ENCODE peak calls at places on chromosomes 12 and 14, in five cellular contexts. One of them, this sample, is unnamed.

GRCh38 chr12:88624911-88625310 is 44.6 kb upstream of the KITLG start:
- DNase-seq in MM.1S: no peak
- DNase-seq in astrocyte of the spinal cord: peak
- DNase-seq in A549: no peak
- DNase-seq in brain microvascular endothelial cell: peak
- DNase-seq in this sample: no peak

GRCh38 chr12:47800582-47800981 is 19.1 kb downstream of the HDAC7 start:
- DNase-seq in MM.1S: no peak
- DNase-seq in A549: no peak
- DNase-seq in astrocyte of the spinal cord: no peak
- DNase-seq in brain microvascular endothelial cell: no peak
- DNase-seq in this sample: no peak

GRCh38 chr14:88476825-88477224 is 78.0 kb downstream of the PTPN21 start:
- DNase-seq in astrocyte of the spinal cord: no peak
- DNase-seq in A549: no peak
- DNase-seq in brain microvascular endothelial cell: no peak
- DNase-seq in MM.1S: no peak
- DNase-seq in this sample: no peak

GRCh38 chr12:128612150-128612850 is 211.5 kb downstream of the SLC15A4 start:
- DNase-seq in brain microvascular endothelial cell: no peak
- DNase-seq in MM.1S: no peak
- DNase-seq in A549: no peak
- DNase-seq in astrocyte of the spinal cord: peak
- DNase-seq in this sample: no peak

GRCh38 chr12:115916910-115917668 is 360.4 kb downstream of the MED13L start:
- DNase-seq in brain microvascular endothelial cell: no peak
- DNase-seq in MM.1S: peak
- DNase-seq in astrocyte of the spinal cord: peak
- DNase-seq in A549: peak
- DNase-seq in this sample: peak

GRCh38 chr12:92242917-92243316 is 97.3 kb upstream of the BTG1 start:
- DNase-seq in astrocyte of the spinal cord: peak
- DNase-seq in A549: no peak
- DNase-seq in brain microvascular endothelial cell: no peak
- DNase-seq in MM.1S: no peak
- DNase-seq in this sample: no peak

GRCh38 chr14:29892327-29892726 is 35.3 kb downstream of the PRKD1 start:
- DNase-seq in A549: no peak
- DNase-seq in MM.1S: no peak
- DNase-seq in astrocyte of the spinal cord: peak
- DNase-seq in brain microvascular endothelial cell: no peak
- DNase-seq in this sample: no peak

GRCh38 chr12:14950982-14951746 is 10.2 kb downstream of the ARHGDIB start:
- DNase-seq in brain microvascular endothelial cell: no peak
- DNase-seq in A549: no peak
- DNase-seq in MM.1S: no peak
- DNase-seq in astrocyte of the spinal cord: no peak
- DNase-seq in this sample: no peak

GRCh38 chr12:97711392-97711791 is 248.8 kb downstream of the RMST start:
- DNase-seq in A549: no peak
- DNase-seq in brain microvascular endothelial cell: no peak
- DNase-seq in astrocyte of the spinal cord: no peak
- DNase-seq in MM.1S: no peak
- DNase-seq in this sample: no peak

GRCh38 chr12:97713972-97714588 is 251.5 kb downstream of the RMST start:
- DNase-seq in MM.1S: no peak
- DNase-seq in brain microvascular endothelial cell: no peak
- DNase-seq in A549: no peak
- DNase-seq in astrocyte of the spinal cord: no peak
- DNase-seq in this sample: no peak

GRCh38 chr12:97713217-97713616 is 250.6 kb downstream of the RMST start:
- DNase-seq in A549: no peak
- DNase-seq in MM.1S: no peak
- DNase-seq in astrocyte of the spinal cord: no peak
- DNase-seq in brain microvascular endothelial cell: no peak
- DNase-seq in this sample: no peak

GRCh38 chr12:97716356-97716755 is 253.8 kb downstream of the RMST start:
- DNase-seq in A549: peak
- DNase-seq in brain microvascular endothelial cell: no peak
- DNase-seq in MM.1S: peak
- DNase-seq in astrocyte of the spinal cord: peak
- DNase-seq in this sample: no peak
- TF ChIP-seq CTCF in A549: no peak
- TF ChIP-seq CTCF in brain microvascular endothelial cell: peak
- TF ChIP-seq CTCF in MM.1S: peak
- TF ChIP-seq CTCF in astrocyte of the spinal cord: peak
- TF ChIP-seq CTCF in this sample: no peak

DNA sequence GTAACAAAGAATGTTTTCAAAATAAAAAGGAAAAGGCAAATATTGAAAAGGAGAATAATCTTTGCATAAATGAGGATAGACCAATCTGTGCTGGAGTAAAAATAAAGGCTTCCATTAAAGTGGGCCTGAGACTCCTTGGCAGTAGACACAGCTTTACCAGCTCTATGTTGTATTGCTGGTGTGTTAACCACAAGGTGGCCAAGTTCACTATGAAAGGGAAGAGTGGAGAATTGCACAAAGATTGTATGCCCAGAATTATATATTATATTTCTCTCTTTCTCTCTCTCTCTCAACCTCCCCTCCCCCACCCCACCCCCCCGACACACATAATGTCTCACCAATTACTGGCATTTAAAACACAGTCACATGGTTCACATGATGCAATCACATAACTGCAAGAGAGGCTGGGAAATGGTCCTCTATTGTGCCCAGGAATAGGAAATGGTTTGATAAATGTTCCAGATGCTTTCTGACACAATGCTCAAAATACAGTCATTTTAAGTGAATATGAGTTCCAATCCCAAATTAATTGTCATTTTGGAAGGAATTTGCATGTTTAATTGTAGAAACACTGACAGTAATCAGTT is 222.6 kb upstream of the SYT1 start:
- DNase-seq in MM.1S: no peak
- DNase-seq in A549: no peak
- DNase-seq in astrocyte of the spinal cord: no peak
- DNase-seq in brain microvascular endothelial cell: no peak
- DNase-seq in this sample: no peak
- TF ChIP-seq CTCF in MM.1S: peak
- TF ChIP-seq CTCF in A549: no peak
- TF ChIP-seq CTCF in astrocyte of the spinal cord: peak
- TF ChIP-seq CTCF in brain microvascular endothelial cell: peak
- TF ChIP-seq CTCF in this sample: no peak

GRCh38 chr14:68659021-68659931 is 133.6 kb downstream of the ZFP36L1 start:
- DNase-seq in brain microvascular endothelial cell: no peak
- DNase-seq in A549: no peak
- DNase-seq in MM.1S: no peak
- DNase-seq in astrocyte of the spinal cord: peak
- DNase-seq in this sample: no peak

GRCh38 chr14:68662395-68662794 is 130.5 kb downstream of the ZFP36L1 start:
- DNase-seq in brain microvascular endothelial cell: no peak
- DNase-seq in A549: no peak
- DNase-seq in MM.1S: no peak
- DNase-seq in astrocyte of the spinal cord: no peak
- DNase-seq in this sample: no peak

GRCh38 chr14:68663385-68664076 is 129.3 kb downstream of the ZFP36L1 start:
- DNase-seq in astrocyte of the spinal cord: peak
- DNase-seq in A549: no peak
- DNase-seq in brain microvascular endothelial cell: peak
- DNase-seq in MM.1S: no peak
- DNase-seq in this sample: peak

GRCh38 chr14:68660495-68660894 is 132.4 kb downstream of the ZFP36L1 start:
- DNase-seq in brain microvascular endothelial cell: no peak
- DNase-seq in astrocyte of the spinal cord: no peak
- DNase-seq in A549: no peak
- DNase-seq in MM.1S: no peak
- DNase-seq in this sample: no peak

DNA sequence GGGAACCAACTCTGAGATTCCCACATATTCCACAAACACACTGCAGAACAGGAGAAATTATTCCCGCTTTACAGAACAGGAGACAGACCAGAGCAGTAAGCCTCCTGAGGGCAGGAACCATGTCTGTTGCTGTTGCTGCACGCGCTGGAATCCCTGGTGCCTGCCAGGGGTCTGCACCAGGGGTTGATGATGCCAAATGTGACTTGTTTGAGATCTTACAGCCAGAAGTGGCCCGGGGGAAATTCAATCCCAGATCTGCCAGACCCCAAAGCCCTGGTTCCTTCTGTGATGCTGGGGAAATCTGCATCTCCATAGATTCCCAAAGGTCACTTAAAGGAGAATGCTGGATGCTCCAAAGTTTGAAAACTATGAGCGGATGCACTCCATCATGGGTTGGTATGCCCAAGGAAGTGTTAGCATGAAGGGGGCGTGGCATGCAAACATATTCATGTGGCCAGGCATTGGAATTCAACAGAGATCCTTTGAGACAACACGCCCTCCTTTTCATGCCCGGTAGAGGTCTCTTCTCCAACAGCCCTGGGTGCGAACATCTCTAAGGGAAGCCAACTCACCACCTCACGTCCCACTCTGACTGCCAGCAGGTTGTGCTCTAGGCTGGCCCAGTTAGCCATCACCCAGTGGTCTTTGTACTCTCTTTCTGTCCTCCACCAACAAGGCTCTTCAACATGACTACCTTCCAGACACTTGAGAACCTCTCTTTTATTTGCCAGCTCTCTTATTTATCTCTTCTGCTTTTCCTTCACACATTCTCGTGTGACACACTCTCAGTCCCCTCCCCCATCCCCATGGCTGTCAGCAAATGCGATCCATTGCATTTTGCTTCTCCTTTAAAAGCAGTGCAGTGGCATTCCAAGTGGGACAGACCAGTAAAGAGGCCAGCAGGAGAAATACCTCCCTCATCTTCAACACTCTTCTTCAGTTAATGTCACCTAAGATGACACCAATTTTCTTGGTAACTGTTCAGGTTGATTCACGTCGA is 131.3 kb downstream of the ZFP36L1 start:
- DNase-seq in A549: no peak
- DNase-seq in astrocyte of the spinal cord: no peak
- DNase-seq in MM.1S: no peak
- DNase-seq in brain microvascular endothelial cell: no peak
- DNase-seq in this sample: no peak
- TF ChIP-seq CTCF in A549: no peak
- TF ChIP-seq CTCF in astrocyte of the spinal cord: no peak
- TF ChIP-seq CTCF in MM.1S: no peak
- TF ChIP-seq CTCF in brain microvascular endothelial cell: no peak
- TF ChIP-seq CTCF in this sample: no peak

DNA sequence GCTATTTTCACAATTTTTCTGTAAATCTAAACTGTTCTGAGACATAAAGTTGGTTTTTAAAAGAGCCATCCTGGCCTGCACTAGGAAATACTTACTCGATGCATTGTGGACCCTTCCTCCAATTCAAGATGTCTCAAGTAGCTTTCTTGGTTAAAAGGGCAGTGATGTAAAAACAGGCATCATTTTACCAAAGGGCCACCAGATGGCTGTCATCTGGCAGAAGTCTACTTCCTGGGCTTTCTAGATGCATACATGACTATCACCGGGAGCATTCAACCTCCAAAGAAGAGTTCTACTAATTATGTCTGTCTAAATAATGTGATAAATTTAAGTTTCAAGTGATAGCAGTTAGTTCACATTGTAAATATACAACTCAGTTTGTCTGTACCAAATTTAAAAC is 96.8 kb upstream of the FRMD6 start:
- DNase-seq in A549: no peak
- DNase-seq in brain microvascular endothelial cell: peak
- DNase-seq in astrocyte of the spinal cord: peak
- DNase-seq in MM.1S: peak
- DNase-seq in this sample: peak
- TF ChIP-seq CTCF in A549: peak
- TF ChIP-seq CTCF in brain microvascular endothelial cell: peak
- TF ChIP-seq CTCF in astrocyte of the spinal cord: no peak
- TF ChIP-seq CTCF in MM.1S: peak
- TF ChIP-seq CTCF in this sample: no peak

DNA sequence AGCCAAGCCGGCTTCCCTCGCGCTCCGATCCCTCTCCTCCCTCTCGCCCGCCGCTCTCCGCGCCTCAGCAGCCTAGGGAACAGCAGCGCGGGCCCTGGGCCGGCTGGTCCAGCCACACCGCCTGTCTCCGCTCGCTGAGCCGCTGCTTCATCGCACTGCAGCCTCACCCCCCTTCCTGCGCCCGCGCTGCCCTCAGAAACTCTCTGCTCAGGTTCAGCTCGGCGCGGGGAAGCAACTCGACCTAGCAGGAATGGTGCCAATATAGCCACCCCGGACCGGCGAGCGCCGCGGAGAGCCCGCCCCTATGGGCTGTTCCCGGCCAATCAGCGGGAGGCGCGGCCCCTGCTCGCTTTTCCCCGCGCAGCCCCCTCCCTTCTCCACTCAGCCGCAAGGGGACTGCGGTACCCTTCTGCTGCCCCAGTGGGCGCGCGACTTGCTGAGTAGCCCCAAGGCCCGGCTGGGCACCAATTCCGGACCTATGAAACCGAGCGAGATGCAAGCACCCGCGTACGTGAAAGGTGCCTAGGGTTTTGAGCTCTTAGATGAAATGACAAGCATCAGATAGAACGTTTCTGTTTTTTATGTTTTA is at the start of gene ADAMTS20:
- DNase-seq in astrocyte of the spinal cord: peak
- DNase-seq in brain microvascular endothelial cell: no peak
- DNase-seq in MM.1S: no peak
- DNase-seq in A549: no peak
- DNase-seq in this sample: no peak
- TF ChIP-seq CTCF in astrocyte of the spinal cord: no peak
- TF ChIP-seq CTCF in brain microvascular endothelial cell: peak
- TF ChIP-seq CTCF in MM.1S: no peak
- TF ChIP-seq CTCF in A549: no peak
- TF ChIP-seq CTCF in this sample: no peak

This sample was measured in GM20000.